ENCODE peak calls at places on chromosomes 11 and 22, in eight cellular contexts. G is lower lobe of right lung; S is spleen; T is cardiac muscle cell; U is heart right ventricle; Y is body of pancreas; M is CD4-positive, alpha-beta T cell; I is sigmoid colon. H is an unnamed sample.

GRCh38 chr22:27257987-27258386 is 543.6 kb downstream of the MN1 start:
- DNase-seq in I (no peak), T (no peak), G (no peak), U (no peak), Y (no peak), S (no peak), M (no peak), H (no peak)

GRCh38 chr22:30948930-30949342 is 19.6 kb downstream of the MORC2 start:
- DNase-seq in M (no peak), G (no peak), T (no peak), Y (no peak), U (no peak), I (no peak), S (no peak), H (no peak)

GRCh38 chr11:9527481-9528140 is 45.9 kb upstream of the WEE1 start:
- DNase-seq in S (no peak), M (no peak), U (peak; percentile 33), T (peak; percentile 96), G (no peak), Y (peak; percentile 20), I (peak; percentile 74), H (no peak)

GRCh38 chr11:132855516-132855915 is 676.8 kb downstream of the OPCML start:
- DNase-seq in U (no peak), M (no peak), S (no peak), G (no peak), T (no peak), I (no peak), Y (no peak), H (no peak)

GRCh38 chr11:129455756-129456436 is 80.2 kb downstream of the BARX2 start:
- DNase-seq in U (no peak), S (no peak), M (no peak), T (no peak), G (no peak), I (no peak), Y (no peak), H (no peak)

GRCh38 chr11:18188796-18189195 is 16.2 kb downstream of the MRGPRX4 start:
- DNase-seq in Y (no peak), U (no peak), S (no peak), I (no peak), M (no peak), T (no peak), G (no peak), H (no peak)

GRCh38 chr11:128549256-128549944 is 38.0 kb downstream of the ETS1 start:
- DNase-seq in G (no peak), U (peak; percentile 93), M (no peak), T (peak; percentile 92), Y (peak; percentile 68), I (peak; percentile 89), S (peak; percentile 81), H (peak; percentile 68)

GRCh38 chr11:11230802-11231562 is 122.1 kb downstream of the CSNK2A3 start:
- DNase-seq in G (no peak), U (no peak), S (no peak), M (no peak), I (no peak), Y (no peak), T (no peak), H (no peak)

GRCh38 chr11:69455969-69456368 is 25.5 kb upstream of the LINC01488 start:
- DNase-seq in I (no peak), S (no peak), Y (no peak), M (no peak), U (no peak), G (peak; percentile 14), T (no peak), H (no peak)

GRCh38 chr22:36221799-36222751 is 17.3 kb downstream of the APOL2 start:
- DNase-seq in G (peak; percentile 69), I (no peak), Y (peak; percentile 53), M (no peak), T (peak; percentile 62), U (peak; percentile 51), S (peak; percentile 85), H (no peak)

GRCh38 chr11:61327669-61328071 is 5.2 kb downstream of the DDB1 start:
- DNase-seq in I (no peak), U (no peak), M (no peak), G (no peak), S (no peak), Y (no peak), T (no peak), H (no peak)

GRCh38 chr22:26674211-26675190 is 17.1 kb downstream of the MIAT start:
- DNase-seq in T (no peak), M (no peak), I (no peak), S (peak; percentile 84), U (no peak), Y (no peak), G (no peak), H (no peak)

GRCh38 chr11:134685981-134686380 is 273.9 kb upstream of the B3GAT1 start:
- DNase-seq in T (no peak), S (no peak), U (no peak), I (no peak), M (no peak), G (no peak), Y (no peak), H (no peak)

GRCh38 chr11:133164986-133165385 is 367.3 kb downstream of the OPCML start:
- DNase-seq in T (no peak), S (no peak), U (no peak), G (no peak), M (no peak), Y (no peak), I (no peak), H (no peak)

GRCh38 chr11:75147191-75147874 is 3.6 kb upstream of the SLCO2B1 start:
- DNase-seq in G (no peak), Y (no peak), M (no peak), I (peak; percentile 21), T (no peak), U (no peak), S (no peak), H (no peak)

GRCh38 chr11:10274726-10275125 is 19.3 kb downstream of the SBF2 start:
- DNase-seq in T (no peak), Y (no peak), U (no peak), I (no peak), S (no peak), M (no peak), G (no peak), H (no peak)

GRCh38 chr11:127493330-127493729 is 492.8 kb upstream of the KIRREL3 start:
- DNase-seq in S (no peak), T (peak; percentile 0), M (no peak), G (no peak), I (no peak), U (no peak), Y (no peak), H (no peak)

GRCh38 chr22:20552450-20552894 is 45.1 kb downstream of the MED15 start:
- DNase-seq in T (peak; percentile 14), Y (peak; percentile 70), M (no peak), I (peak; percentile 96), U (peak; percentile 82), G (no peak), S (peak; percentile 74), H (no peak)

GRCh38 chr11:49432242-49432848 is 223.9 kb upstream of the FOLH1 start:
- DNase-seq in M (no peak), I (no peak), S (no peak), U (no peak), T (no peak), Y (no peak), G (no peak), H (no peak)

GRCh38 chr11:31237819-31238771 is 131.4 kb downstream of the DCDC1 start:
- DNase-seq in I (no peak), U (no peak), M (no peak), T (peak; percentile 35), Y (no peak), S (no peak), G (no peak), H (no peak)

GRCh38 chr11:73981051-73981805 is 1.4 kb downstream of the UCP2 start:
- DNase-seq in M (no peak), Y (no peak), U (no peak), G (no peak), I (peak; percentile 39), S (peak; percentile 75), T (no peak), H (no peak)

GRCh38 chr22:33919591-33920501 is at the start of gene LARGE1:
- DNase-seq in S (peak; percentile 84), I (peak; percentile 79), M (no peak), T (peak; percentile 47), U (peak; percentile 31), G (peak; percentile 64), Y (peak; percentile 53), H (peak; percentile 72)

GRCh38 chr11:63915961-63916836 is 765 bp downstream of the RCOR2 start:
- DNase-seq in Y (no peak), U (peak; percentile 56), I (no peak), S (peak; percentile 83), G (no peak), M (no peak), T (peak; percentile 47), H (peak; percentile 81)
- H3K27ac ChIP-seq in Y (no peak overlapping the region), U (peak overlapping the region; percentile 97), I (peak overlapping the region; percentile 84), S (no peak overlapping the region), G (no peak overlapping the region), M (no peak overlapping the region), T (peak overlapping the region; percentile 40), H (peak overlapping the region; percentile 58)

GRCh38 chr11:12752868-12753267 is 78.6 kb downstream of the TEAD1 start:
- DNase-seq in G (no peak), M (no peak), S (no peak), T (no peak), Y (no peak), I (no peak), U (no peak), H (no peak)
- H3K27ac ChIP-seq in G (no peak overlapping the region), M (no peak overlapping the region), S (no peak overlapping the region), T (no peak overlapping the region), Y (no peak overlapping the region), I (no peak overlapping the region), U (no peak overlapping the region), H (no peak overlapping the region)

GRCh38 chr11:96317576-96317975 is 25.4 kb downstream of the MAML2 start:
- DNase-seq in G (no peak), T (no peak), U (no peak), I (no peak), Y (no peak), M (no peak), S (no peak), H (no peak)
- H3K27ac ChIP-seq in G (peak overlapping the region; percentile 28), T (peak overlapping the region; percentile 27), U (no peak overlapping the region), I (peak overlapping the region; percentile 1), Y (no peak overlapping the region), M (no peak overlapping the region), S (no peak overlapping the region), H (peak overlapping the region; percentile 29)

GRCh38 chr11:62392506-62392905 is 26.3 kb upstream of the SCGB1A1 start:
- DNase-seq in Y (no peak), U (no peak), G (no peak), M (no peak), S (no peak), T (no peak), I (no peak), H (no peak)
- H3K27ac ChIP-seq in Y (no peak overlapping the region), U (no peak overlapping the region), G (no peak overlapping the region), M (no peak overlapping the region), S (no peak overlapping the region), T (no peak overlapping the region), I (no peak overlapping the region), H (no peak overlapping the region)

DNA sequence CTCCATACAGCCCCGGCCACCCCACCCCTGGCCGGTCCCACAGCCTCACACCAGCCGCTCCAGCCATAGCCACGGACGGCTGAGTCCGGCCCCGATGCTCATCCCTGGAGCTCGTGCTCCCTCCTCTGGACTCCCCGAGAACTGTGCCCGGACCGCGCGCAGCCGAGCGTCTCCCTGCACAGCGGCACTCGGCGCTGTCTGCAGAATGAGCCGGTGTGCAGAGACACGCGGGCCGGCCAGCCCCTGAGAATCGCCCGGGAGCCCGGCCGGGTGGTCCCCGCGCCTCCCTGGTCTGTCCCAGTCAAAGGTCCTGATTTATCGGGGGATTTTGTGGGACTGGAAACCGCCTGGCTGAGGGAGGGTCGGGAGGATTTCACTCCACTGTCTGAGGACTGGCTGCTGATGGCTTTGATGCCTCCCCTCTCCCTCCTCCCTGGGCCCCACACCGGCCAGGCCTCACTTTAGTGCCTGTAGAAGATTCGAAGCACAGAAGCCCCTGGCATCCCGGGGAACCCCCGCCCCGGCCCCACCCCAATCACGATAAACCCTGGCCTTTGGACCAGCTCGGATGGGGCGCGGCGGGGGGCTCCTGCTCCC is 102.7 kb downstream of the BRD1 start:
- DNase-seq in I (no peak), Y (peak; percentile 40), T (peak; percentile 56), U (peak; percentile 61), M (peak; percentile 29), G (peak; percentile 67), S (peak; percentile 88), H (no peak)
- H3K27ac ChIP-seq in I (no peak overlapping the region), Y (no peak overlapping the region), T (no peak overlapping the region), U (no peak overlapping the region), M (no peak overlapping the region), G (peak overlapping the region; percentile 27), S (peak overlapping the region; percentile 31), H (no peak overlapping the region)